ENCODE peak calls at places on chromosomes 11 and 22, in five cellular contexts. I is stomach, A is ovary, X is cardiac fibroblast, D is esophagus muscularis mucosa. Q is an unnamed sample.

GRCh38 chr22:38230108-38230825 is 28.5 kb downstream of the MAFF start:
- DNase-seq in I (peak; percentile 82), A (no peak), X (peak; percentile 77), D (no peak), Q (peak; percentile 85)

GRCh38 chr11:14347494-14347893 is 11.5 kb downstream of the RRAS2 start:
- DNase-seq in I (no peak), A (no peak), X (no peak), D (no peak), Q (no peak)

GRCh38 chr22:25847451-25847850 is 105.5 kb downstream of the MYO18B start:
- DNase-seq in I (no peak), A (no peak), X (no peak), D (no peak), Q (no peak)

GRCh38 chr11:64619811-64620285 is 28.8 kb downstream of the SLC22A12 start:
- DNase-seq in I (no peak), A (peak; percentile 93), X (peak; percentile 63), D (no peak), Q (peak; percentile 54)

GRCh38 chr11:117443269-117444186 is 115.9 kb downstream of the CEP164 start:
- DNase-seq in I (peak; percentile 34), A (peak; percentile 58), X (peak; percentile 32), D (no peak), Q (no peak)

GRCh38 chr11:134761361-134761760 is 349.3 kb upstream of the B3GAT1 start:
- DNase-seq in I (no peak), A (no peak), X (no peak), D (peak; percentile 66), Q (no peak)

GRCh38 chr11:86488553-86488952 is 113.9 kb downstream of the CCDC81 start:
- DNase-seq in I (no peak), A (no peak), X (no peak), D (no peak), Q (no peak)

GRCh38 chr22:46171940-46172339 is 21.6 kb downstream of the PPARA start:
- DNase-seq in I (no peak), A (peak; percentile 61), X (peak; percentile 80), D (no peak), Q (peak; percentile 91)

GRCh38 chr11:5197538-5197937 is 2.9 kb downstream of the OR51V1 start:
- DNase-seq in I (no peak), A (no peak), X (peak; percentile 64), D (no peak), Q (no peak)

GRCh38 chr11:22938691-22939090 is 78.4 kb upstream of the CCDC179 start:
- DNase-seq in I (no peak), A (no peak), X (no peak), D (no peak), Q (no peak)

DNA sequence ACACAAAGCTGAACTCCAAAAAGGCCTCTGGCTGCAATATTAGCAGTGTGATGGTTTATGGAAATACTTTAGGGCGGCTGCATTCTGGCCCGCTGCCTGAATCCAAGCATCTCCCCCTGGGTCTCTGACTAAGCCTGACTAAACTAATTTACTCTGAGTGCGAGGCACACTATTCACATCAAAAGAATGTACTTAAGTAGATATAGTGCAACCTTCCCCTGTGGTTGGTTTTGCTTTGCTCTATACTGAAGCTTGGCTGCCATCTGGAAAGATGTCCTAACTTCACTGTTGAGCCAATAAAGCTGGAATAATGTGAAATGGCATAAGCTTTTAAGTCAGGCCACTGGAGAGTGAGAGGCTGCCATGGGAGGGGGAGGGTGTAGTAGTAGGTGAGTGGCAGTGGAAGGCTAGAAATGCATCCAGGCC is 321.6 kb downstream of the AASDHPPT start:
- DNase-seq in I (no peak), A (peak; percentile 35), X (peak; percentile 100), D (no peak), Q (peak; percentile 92)
- TF ChIP-seq CTCF in I (no peak), A (no peak), X (no peak), D (no peak), Q (no peak)

DNA sequence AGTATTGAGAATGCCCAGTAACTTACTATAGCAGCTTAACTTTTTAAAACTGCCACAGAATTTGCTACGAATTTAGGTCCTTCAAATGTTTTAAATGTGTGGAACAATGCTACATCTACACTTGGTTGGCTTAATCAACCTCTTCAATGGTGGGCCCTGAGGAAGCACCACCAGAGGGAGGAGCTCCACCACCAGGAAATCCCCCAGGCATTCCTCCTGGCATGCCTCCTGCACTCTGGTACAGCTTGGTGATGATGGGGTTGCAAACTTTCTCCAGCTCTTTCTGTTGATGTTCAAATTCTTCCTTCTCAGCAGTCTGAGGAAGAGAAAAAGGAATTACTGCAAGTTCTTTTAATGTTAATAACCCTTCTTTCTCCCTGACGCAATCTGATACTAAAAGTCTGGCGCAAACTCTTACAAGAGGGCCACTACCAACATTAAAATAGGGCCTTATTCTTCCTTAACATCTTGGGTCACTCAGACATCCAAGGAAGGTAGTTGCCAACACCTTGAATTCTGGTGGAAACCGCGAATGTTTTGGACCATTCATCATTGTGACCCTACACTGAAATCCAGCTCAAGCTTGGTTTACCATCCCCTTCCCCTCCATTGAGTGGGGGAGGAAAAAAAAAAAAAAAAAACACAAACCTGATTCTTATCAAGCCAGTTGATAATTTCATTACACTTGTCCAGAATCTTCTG is 4.2 kb downstream of the HSPA8 start:
- DNase-seq in I (no peak), A (no peak), X (no peak), D (no peak), Q (no peak)
- TF ChIP-seq CTCF in I (no peak), A (no peak), X (peak; percentile 10), D (no peak), Q (no peak)

DNA sequence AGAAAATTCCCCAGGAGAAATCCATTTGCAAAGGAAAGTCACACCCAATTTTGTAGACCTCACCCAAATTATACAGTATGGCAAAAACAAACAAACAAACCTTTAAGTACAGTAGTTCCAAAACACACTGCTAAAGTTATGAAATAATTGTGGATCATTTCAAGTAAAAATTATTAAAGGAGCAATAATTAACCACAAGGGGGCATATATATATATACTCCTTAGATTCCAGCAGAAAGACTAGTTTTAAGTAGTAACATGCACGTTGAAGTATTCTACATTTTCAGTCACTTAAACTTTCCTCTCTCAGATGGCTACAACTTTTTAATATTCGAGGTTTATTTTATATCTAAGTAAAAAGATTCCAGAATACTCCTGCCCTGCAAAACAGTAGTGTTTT is 26.8 kb downstream of the RNF141 start:
- DNase-seq in I (no peak), A (no peak), X (peak; percentile 54), D (no peak), Q (peak; percentile 14)
- TF ChIP-seq CTCF in I (peak; percentile 6), A (peak; percentile 40), X (peak; percentile 12), D (peak; percentile 41), Q (peak; percentile 35)

GRCh38 chr11:114094516-114094915 is 35.0 kb downstream of the ZBTB16 start:
- DNase-seq in I (no peak), A (no peak), X (no peak), D (no peak), Q (no peak)

GRCh38 chr11:114102993-114103896 is 43.7 kb downstream of the ZBTB16 start:
- DNase-seq in I (no peak), A (no peak), X (no peak), D (no peak), Q (no peak)

GRCh38 chr11:114095899-114096298 is 36.4 kb downstream of the ZBTB16 start:
- DNase-seq in I (no peak), A (no peak), X (no peak), D (no peak), Q (no peak)

GRCh38 chr11:114098927-114099326 is 39.4 kb downstream of the ZBTB16 start:
- DNase-seq in I (no peak), A (no peak), X (no peak), D (no peak), Q (no peak)

GRCh38 chr11:114099392-114100178 is 40.1 kb downstream of the ZBTB16 start:
- DNase-seq in I (no peak), A (no peak), X (peak; percentile 39), D (no peak), Q (no peak)
- TF ChIP-seq CTCF in I (no peak), A (no peak), X (no peak), D (no peak), Q (no peak)

GRCh38 chr11:124070906-124071621 is 29.9 kb upstream of the OR10G7 start:
- DNase-seq in I (peak; percentile 61), A (peak; percentile 58), X (peak; percentile 91), D (no peak), Q (peak; percentile 83)
- TF ChIP-seq CTCF in I (no peak), A (peak; percentile 28), X (peak; percentile 62), D (peak; percentile 76), Q (peak; percentile 61)

DNA sequence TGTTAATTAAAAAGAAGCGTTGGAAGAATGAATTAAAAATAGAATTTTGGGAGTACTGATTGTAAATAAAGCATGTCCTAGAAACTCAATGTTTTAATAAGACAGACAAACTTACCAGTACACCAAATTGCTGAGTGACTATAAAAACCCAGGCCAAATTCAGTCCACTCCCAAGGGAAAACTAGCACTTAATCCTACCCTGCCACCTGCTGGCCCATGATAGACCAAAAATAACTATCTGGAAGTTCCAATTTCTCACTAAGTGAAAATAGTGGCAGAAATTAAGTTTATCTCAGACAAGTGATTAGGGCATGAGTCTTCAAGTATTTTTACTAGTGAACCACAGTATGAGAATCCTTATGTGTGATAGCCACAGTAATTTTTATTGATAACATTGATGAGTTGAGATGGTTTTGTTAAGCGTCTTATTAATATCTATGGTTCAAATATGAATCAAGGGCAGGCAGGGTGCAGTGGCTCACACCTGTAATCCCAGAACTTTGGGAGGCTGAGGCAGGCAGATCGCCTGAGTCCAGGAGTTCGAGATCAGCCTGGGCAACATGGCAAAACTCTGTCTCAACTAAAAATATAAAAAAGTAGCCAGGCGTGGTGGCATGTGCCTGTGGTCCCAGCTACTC is 9.8 kb upstream of the DDX10 start:
- DNase-seq in I (peak; percentile 44), A (peak; percentile 40), X (peak; percentile 78), D (no peak), Q (peak; percentile 74)
- TF ChIP-seq CTCF in I (peak; percentile 22), A (no peak), X (peak; percentile 51), D (peak; percentile 40), Q (peak; percentile 79)

DNA sequence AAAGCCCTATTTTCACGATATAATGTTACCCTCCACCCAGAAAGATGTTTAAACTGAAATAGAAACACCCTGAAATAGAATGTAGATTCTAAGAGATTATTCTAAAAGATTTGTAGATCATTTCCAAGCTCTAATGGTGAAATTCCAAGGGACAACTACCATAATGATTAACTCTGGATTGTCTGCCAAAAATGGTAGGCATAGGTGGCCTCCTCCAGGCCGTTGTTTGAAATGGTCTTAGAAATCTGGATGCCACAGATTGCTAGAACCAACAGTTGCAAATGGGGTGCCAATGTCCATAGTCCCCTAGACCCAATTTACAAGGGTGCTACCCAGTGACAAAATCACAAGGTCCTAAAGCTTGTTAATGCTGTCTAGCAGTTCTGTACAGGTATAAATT is 6.7 kb upstream of the SLC6A5 start:
- DNase-seq in I (no peak), A (no peak), X (no peak), D (no peak), Q (no peak)
- TF ChIP-seq CTCF in I (no peak), A (no peak), X (no peak), D (no peak), Q (no peak)

DNA sequence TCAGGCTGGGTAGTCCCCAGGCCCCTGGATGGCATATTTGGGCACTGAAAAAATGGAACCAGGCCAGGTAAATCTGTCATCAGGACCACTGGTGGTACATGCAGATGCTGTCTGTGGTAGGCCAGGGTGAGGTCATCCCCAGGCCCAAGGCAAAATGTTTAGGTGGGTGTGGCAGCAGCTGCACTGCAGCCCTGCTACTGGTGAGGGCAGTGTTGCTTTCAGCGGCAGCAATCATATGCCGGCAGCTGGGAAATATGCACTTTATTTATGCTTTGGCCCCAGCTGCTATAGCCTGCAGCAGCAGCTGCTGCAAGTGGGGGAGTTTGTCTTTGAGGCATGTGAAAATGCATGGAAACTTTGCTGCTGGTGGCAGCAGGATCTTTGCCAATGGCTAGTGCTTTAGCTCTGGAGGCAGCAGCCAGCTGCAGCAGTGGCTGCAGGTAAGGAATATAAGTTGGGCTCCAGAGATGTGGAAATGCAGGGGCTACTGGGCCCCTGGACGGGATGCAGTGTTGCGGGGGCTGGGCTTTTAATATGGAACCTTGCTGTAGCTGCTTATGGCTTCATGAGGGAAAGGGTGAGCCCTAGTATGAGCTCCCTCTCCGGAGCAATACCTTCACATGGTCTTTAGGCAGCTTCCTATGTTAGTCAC is 365.7 kb upstream of the CADM1 start:
- DNase-seq in I (no peak), A (no peak), X (peak; percentile 3), D (no peak), Q (no peak)
- TF ChIP-seq CTCF in I (no peak), A (no peak), X (peak; percentile 22), D (no peak), Q (peak; percentile 12)

Q was measured in MCF 10A.